ENCODE peak calls at places on chromosomes 2 and 18, in seven cellular contexts. One of them, this sample, is unnamed.

GRCh38 chr2:584863-585823 is 92.1 kb downstream of the TMEM18 start:
- DNase-seq in PC-3: peak; percentile 11
- DNase-seq in OCI-LY7: peak; percentile 30
- DNase-seq in thoracic aorta: no peak
- DNase-seq in tibial nerve: no peak
- DNase-seq in right lobe of liver: no peak
- DNase-seq in heart left ventricle: no peak
- DNase-seq in this sample: no peak

GRCh38 chr18:21363411-21363810 is 121.4 kb downstream of the GREB1L start:
- DNase-seq in PC-3: no peak
- DNase-seq in OCI-LY7: no peak
- DNase-seq in thoracic aorta: no peak
- DNase-seq in tibial nerve: no peak
- DNase-seq in right lobe of liver: no peak
- DNase-seq in heart left ventricle: no peak
- DNase-seq in this sample: no peak

GRCh38 chr2:119549236-119549635 is 5.0 kb downstream of the CFAP221 start:
- DNase-seq in PC-3: peak; percentile 19
- DNase-seq in OCI-LY7: no peak
- DNase-seq in thoracic aorta: no peak
- DNase-seq in tibial nerve: no peak
- DNase-seq in right lobe of liver: no peak
- DNase-seq in heart left ventricle: no peak
- DNase-seq in this sample: no peak

GRCh38 chr2:238947243-238947760 is 99.4 kb downstream of the TWIST2 start:
- DNase-seq in PC-3: no peak
- DNase-seq in OCI-LY7: no peak
- DNase-seq in thoracic aorta: no peak
- DNase-seq in tibial nerve: no peak
- DNase-seq in right lobe of liver: no peak
- DNase-seq in heart left ventricle: no peak
- DNase-seq in this sample: no peak

GRCh38 chr18:45602926-45603325 is 12.3 kb upstream of the SLC14A2 start:
- DNase-seq in PC-3: peak; percentile 40
- DNase-seq in OCI-LY7: no peak
- DNase-seq in thoracic aorta: no peak
- DNase-seq in tibial nerve: no peak
- DNase-seq in right lobe of liver: no peak
- DNase-seq in heart left ventricle: no peak
- DNase-seq in this sample: peak; percentile 17

GRCh38 chr18:2913398-2914005 is 66.7 kb downstream of the EMILIN2 start:
- DNase-seq in PC-3: no peak
- DNase-seq in OCI-LY7: no peak
- DNase-seq in thoracic aorta: no peak
- DNase-seq in tibial nerve: peak; percentile 3
- DNase-seq in right lobe of liver: no peak
- DNase-seq in heart left ventricle: no peak
- DNase-seq in this sample: no peak

GRCh38 chr2:127810156-127810636 is 775 bp downstream of the WDR33 start:
- DNase-seq in PC-3: peak; percentile 34
- DNase-seq in OCI-LY7: no peak
- DNase-seq in thoracic aorta: no peak
- DNase-seq in tibial nerve: no peak
- DNase-seq in right lobe of liver: no peak
- DNase-seq in heart left ventricle: no peak
- DNase-seq in this sample: peak; percentile 10

GRCh38 chr2:37323770-37324535 is 680 bp downstream of the PRKD3 start:
- DNase-seq in PC-3: peak; percentile 55
- DNase-seq in OCI-LY7: peak; percentile 69
- DNase-seq in thoracic aorta: no peak
- DNase-seq in tibial nerve: no peak
- DNase-seq in right lobe of liver: peak; percentile 54
- DNase-seq in heart left ventricle: no peak
- DNase-seq in this sample: no peak

GRCh38 chr2:218230882-218231281 is 13.9 kb downstream of the ARPC2 start:
- DNase-seq in PC-3: peak; percentile 51
- DNase-seq in OCI-LY7: no peak
- DNase-seq in thoracic aorta: no peak
- DNase-seq in tibial nerve: no peak
- DNase-seq in right lobe of liver: no peak
- DNase-seq in heart left ventricle: no peak
- DNase-seq in this sample: no peak

GRCh38 chr2:6863792-6864191 is 1.9 kb downstream of the CMPK2 start:
- DNase-seq in PC-3: no peak
- DNase-seq in OCI-LY7: no peak
- DNase-seq in thoracic aorta: no peak
- DNase-seq in tibial nerve: no peak
- DNase-seq in right lobe of liver: no peak
- DNase-seq in heart left ventricle: peak; percentile 46
- DNase-seq in this sample: no peak

GRCh38 chr18:51390695-51391094 is 193.2 kb upstream of the MEX3C start:
- DNase-seq in PC-3: no peak
- DNase-seq in OCI-LY7: no peak
- DNase-seq in thoracic aorta: no peak
- DNase-seq in tibial nerve: no peak
- DNase-seq in right lobe of liver: no peak
- DNase-seq in heart left ventricle: no peak
- DNase-seq in this sample: peak; percentile 64

GRCh38 chr2:17813742-17814458 is 2.4 kb upstream of the MSGN1 start:
- DNase-seq in PC-3: no peak
- DNase-seq in OCI-LY7: peak; percentile 84
- DNase-seq in thoracic aorta: no peak
- DNase-seq in tibial nerve: no peak
- DNase-seq in right lobe of liver: no peak
- DNase-seq in heart left ventricle: peak; percentile 71
- DNase-seq in this sample: no peak

GRCh38 chr2:178829299-178829698 is 22.1 kb upstream of the TTN start:
- DNase-seq in PC-3: no peak
- DNase-seq in OCI-LY7: no peak
- DNase-seq in thoracic aorta: no peak
- DNase-seq in tibial nerve: no peak
- DNase-seq in right lobe of liver: no peak
- DNase-seq in heart left ventricle: no peak
- DNase-seq in this sample: no peak

GRCh38 chr2:49403722-49404507 is 249.6 kb upstream of the FSHR start:
- DNase-seq in PC-3: no peak
- DNase-seq in OCI-LY7: no peak
- DNase-seq in thoracic aorta: no peak
- DNase-seq in tibial nerve: no peak
- DNase-seq in right lobe of liver: no peak
- DNase-seq in heart left ventricle: no peak
- DNase-seq in this sample: no peak

GRCh38 chr2:143629344-143629743 is 500.1 kb downstream of the ARHGAP15 start:
- DNase-seq in PC-3: peak; percentile 12
- DNase-seq in OCI-LY7: no peak
- DNase-seq in thoracic aorta: no peak
- DNase-seq in tibial nerve: no peak
- DNase-seq in right lobe of liver: no peak
- DNase-seq in heart left ventricle: no peak
- DNase-seq in this sample: no peak

GRCh38 chr2:162579986-162580385 is 236.1 kb downstream of the GCA start:
- DNase-seq in PC-3: no peak
- DNase-seq in OCI-LY7: no peak
- DNase-seq in thoracic aorta: no peak
- DNase-seq in tibial nerve: no peak
- DNase-seq in right lobe of liver: no peak
- DNase-seq in heart left ventricle: no peak
- DNase-seq in this sample: no peak

GRCh38 chr2:191486584-191487320 is 191.2 kb upstream of the NABP1 start:
- DNase-seq in PC-3: peak; percentile 90
- DNase-seq in OCI-LY7: no peak
- DNase-seq in thoracic aorta: no peak
- DNase-seq in tibial nerve: no peak
- DNase-seq in right lobe of liver: no peak
- DNase-seq in heart left ventricle: peak; percentile 27
- DNase-seq in this sample: peak; percentile 96

GRCh38 chr18:12531747-12532146 is 124.0 kb downstream of the PRELID3A start:
- DNase-seq in PC-3: peak; percentile 61
- DNase-seq in OCI-LY7: no peak
- DNase-seq in thoracic aorta: no peak
- DNase-seq in tibial nerve: no peak
- DNase-seq in right lobe of liver: no peak
- DNase-seq in heart left ventricle: no peak
- DNase-seq in this sample: no peak

GRCh38 chr2:237546040-237546875 is 20.1 kb upstream of the PRLH start:
- DNase-seq in PC-3: no peak
- DNase-seq in OCI-LY7: no peak
- DNase-seq in thoracic aorta: no peak
- DNase-seq in tibial nerve: no peak
- DNase-seq in right lobe of liver: no peak
- DNase-seq in heart left ventricle: no peak
- DNase-seq in this sample: no peak

GRCh38 chr2:158618859-158619490 is 162.2 kb downstream of the PKP4 start:
- DNase-seq in PC-3: peak; percentile 20
- DNase-seq in OCI-LY7: no peak
- DNase-seq in thoracic aorta: no peak
- DNase-seq in tibial nerve: no peak
- DNase-seq in right lobe of liver: no peak
- DNase-seq in heart left ventricle: no peak
- DNase-seq in this sample: peak; percentile 23

GRCh38 chr2:175726213-175726612 is 275.9 kb downstream of the LNPK start:
- DNase-seq in PC-3: peak; percentile 66
- DNase-seq in OCI-LY7: no peak
- DNase-seq in thoracic aorta: no peak
- DNase-seq in tibial nerve: no peak
- DNase-seq in right lobe of liver: no peak
- DNase-seq in heart left ventricle: no peak
- DNase-seq in this sample: peak; percentile 11

GRCh38 chr2:54107903-54108615 is 7.4 kb upstream of the ACYP2 start:
- DNase-seq in PC-3: no peak
- DNase-seq in OCI-LY7: no peak
- DNase-seq in thoracic aorta: no peak
- DNase-seq in tibial nerve: no peak
- DNase-seq in right lobe of liver: no peak
- DNase-seq in heart left ventricle: no peak
- DNase-seq in this sample: peak; percentile 70

GRCh38 chr2:8004250-8004681 is 677.6 kb upstream of the ID2 start:
- DNase-seq in PC-3: peak; percentile 48
- DNase-seq in OCI-LY7: peak; percentile 29
- DNase-seq in thoracic aorta: peak; percentile 38
- DNase-seq in tibial nerve: no peak
- DNase-seq in right lobe of liver: no peak
- DNase-seq in heart left ventricle: peak; percentile 24
- DNase-seq in this sample: peak; percentile 16

GRCh38 chr2:201779996-201780673 is 598 bp downstream of the ALS2 start:
- DNase-seq in PC-3: peak; percentile 14
- DNase-seq in OCI-LY7: peak; percentile 9
- DNase-seq in thoracic aorta: no peak
- DNase-seq in tibial nerve: no peak
- DNase-seq in right lobe of liver: no peak
- DNase-seq in heart left ventricle: no peak
- DNase-seq in this sample: no peak
- TF ChIP-seq CTCF in PC-3: no peak
- TF ChIP-seq CTCF in OCI-LY7: no peak
- TF ChIP-seq CTCF in thoracic aorta: no peak
- TF ChIP-seq CTCF in tibial nerve: no peak
- TF ChIP-seq CTCF in right lobe of liver: no peak
- TF ChIP-seq CTCF in heart left ventricle: peak; percentile 2
- TF ChIP-seq CTCF in this sample: no peak

GRCh38 chr2:30280596-30281434 is 49.5 kb downstream of the LBH start:
- DNase-seq in PC-3: no peak
- DNase-seq in OCI-LY7: no peak
- DNase-seq in thoracic aorta: no peak
- DNase-seq in tibial nerve: no peak
- DNase-seq in right lobe of liver: no peak
- DNase-seq in heart left ventricle: no peak
- DNase-seq in this sample: no peak
- H3K4me1 ChIP-seq in PC-3: no peaks in the 10 kb centered on the region
- H3K4me1 ChIP-seq in OCI-LY7: peaks cover 21% of the 10 kb centered on the region
- H3K4me1 ChIP-seq in thoracic aorta: no peaks in the 10 kb centered on the region
- H3K4me1 ChIP-seq in tibial nerve: no peaks in the 10 kb centered on the region
- H3K4me1 ChIP-seq in right lobe of liver: no peaks in the 10 kb centered on the region
- H3K4me1 ChIP-seq in heart left ventricle: peaks cover 10% of the 10 kb centered on the region
- H3K4me1 ChIP-seq in this sample: no peaks in the 10 kb centered on the region

DNA sequence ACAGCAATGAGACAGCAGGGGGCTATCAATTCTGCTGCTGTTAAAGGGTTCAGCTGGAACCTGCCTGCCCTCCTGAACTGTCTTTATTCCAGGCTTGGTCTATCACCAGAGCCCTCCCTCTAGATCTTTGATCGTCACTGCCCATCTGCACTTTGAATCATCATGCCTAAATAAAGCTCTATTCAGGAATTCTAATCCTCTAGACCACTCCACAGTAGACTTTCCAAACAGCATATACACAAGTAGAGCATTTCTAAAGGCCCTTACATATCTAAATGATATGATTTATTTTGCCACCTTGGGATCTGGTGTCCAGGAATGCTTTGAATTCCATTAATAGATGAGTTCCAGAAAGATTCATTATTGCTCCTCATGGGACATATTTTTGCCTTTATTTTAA is 542.1 kb upstream of the SYT4 start:
- DNase-seq in PC-3: no peak
- DNase-seq in OCI-LY7: no peak
- DNase-seq in thoracic aorta: no peak
- DNase-seq in tibial nerve: no peak
- DNase-seq in right lobe of liver: no peak
- DNase-seq in heart left ventricle: no peak
- DNase-seq in this sample: no peak
- TF ChIP-seq CTCF in PC-3: no peak
- TF ChIP-seq CTCF in OCI-LY7: no peak
- TF ChIP-seq CTCF in thoracic aorta: no peak
- TF ChIP-seq CTCF in tibial nerve: no peak
- TF ChIP-seq CTCF in right lobe of liver: no peak
- TF ChIP-seq CTCF in heart left ventricle: no peak
- TF ChIP-seq CTCF in this sample: no peak

GRCh38 chr18:76450912-76451421 is 44.1 kb downstream of the ZNF516 start:
- DNase-seq in PC-3: peak; percentile 29
- DNase-seq in OCI-LY7: no peak
- DNase-seq in thoracic aorta: no peak
- DNase-seq in tibial nerve: no peak
- DNase-seq in right lobe of liver: no peak
- DNase-seq in heart left ventricle: peak; percentile 73
- DNase-seq in this sample: peak; percentile 42

GRCh38 chr18:76453057-76453561 is 41.9 kb downstream of the ZNF516 start:
- DNase-seq in PC-3: no peak
- DNase-seq in OCI-LY7: no peak
- DNase-seq in thoracic aorta: no peak
- DNase-seq in tibial nerve: no peak
- DNase-seq in right lobe of liver: no peak
- DNase-seq in heart left ventricle: peak; percentile 1
- DNase-seq in this sample: no peak

GRCh38 chr18:76450452-76450851 is 44.6 kb downstream of the ZNF516 start:
- DNase-seq in PC-3: peak; percentile 4
- DNase-seq in OCI-LY7: no peak
- DNase-seq in thoracic aorta: no peak
- DNase-seq in tibial nerve: no peak
- DNase-seq in right lobe of liver: no peak
- DNase-seq in heart left ventricle: peak; percentile 30
- DNase-seq in this sample: no peak

GRCh38 chr18:76451475-76452331 is 43.3 kb downstream of the ZNF516 start:
- DNase-seq in PC-3: no peak
- DNase-seq in OCI-LY7: no peak
- DNase-seq in thoracic aorta: no peak
- DNase-seq in tibial nerve: no peak
- DNase-seq in right lobe of liver: no peak
- DNase-seq in heart left ventricle: peak; percentile 6
- DNase-seq in this sample: no peak

DNA sequence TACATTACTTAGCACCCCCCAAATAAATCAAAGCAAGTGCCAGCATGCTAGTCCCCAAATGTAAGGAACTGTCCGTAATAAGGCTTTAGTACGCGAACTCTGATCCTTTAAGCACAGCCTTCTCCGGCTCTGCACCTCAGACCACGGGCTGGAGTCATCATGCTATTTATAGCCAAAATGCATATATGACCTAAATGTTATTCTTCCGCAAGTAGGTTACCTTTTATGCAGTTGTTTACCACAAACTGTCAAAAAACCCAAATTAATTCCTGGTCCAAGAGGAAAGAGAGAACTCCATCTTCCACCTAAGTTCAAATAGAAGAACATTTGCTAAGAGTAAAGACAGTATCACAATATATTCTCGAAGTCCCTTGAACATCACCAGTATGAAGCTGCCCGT is 42.7 kb downstream of the ZNF516 start:
- DNase-seq in PC-3: no peak
- DNase-seq in OCI-LY7: no peak
- DNase-seq in thoracic aorta: no peak
- DNase-seq in tibial nerve: no peak
- DNase-seq in right lobe of liver: no peak
- DNase-seq in heart left ventricle: peak; percentile 3
- DNase-seq in this sample: no peak
- H3K4me1 ChIP-seq in PC-3: no peaks in the 10 kb centered on the region
- H3K4me1 ChIP-seq in OCI-LY7: peaks cover 6% of the 10 kb centered on the region
- H3K4me1 ChIP-seq in thoracic aorta: peaks cover 3% of the 10 kb centered on the region
- H3K4me1 ChIP-seq in tibial nerve: peaks cover 65% of the 10 kb centered on the region
- H3K4me1 ChIP-seq in right lobe of liver: peaks cover 11% of the 10 kb centered on the region
- H3K4me1 ChIP-seq in heart left ventricle: peaks cover 58% of the 10 kb centered on the region
- H3K4me1 ChIP-seq in this sample: no peaks in the 10 kb centered on the region